ENCODE peak calls at places on chromosomes 6 and 20, in eight cellular contexts. One of them, this sample, is unnamed.

GRCh38 chr6:169975701-169976100 is 224.3 kb downstream of the ERMARD start:
- DNase-seq in GM12878: no peak
- DNase-seq in HCT116: no peak
- DNase-seq in SK-N-SH: no peak
- DNase-seq in GM23338: no peak
- DNase-seq in HL-60: no peak
- DNase-seq in K562: no peak
- DNase-seq in HepG2: no peak
- DNase-seq in this sample: no peak

GRCh38 chr20:53148764-53149163 is 176.6 kb downstream of the TSHZ2 start:
- DNase-seq in GM12878: no peak
- DNase-seq in HCT116: no peak
- DNase-seq in SK-N-SH: no peak
- DNase-seq in GM23338: no peak
- DNase-seq in HL-60: no peak
- DNase-seq in K562: no peak
- DNase-seq in HepG2: no peak
- DNase-seq in this sample: no peak

GRCh38 chr6:163187201-163187600 is 227.3 kb upstream of the QKI start:
- DNase-seq in GM12878: no peak
- DNase-seq in HCT116: no peak
- DNase-seq in SK-N-SH: no peak
- DNase-seq in GM23338: no peak
- DNase-seq in HL-60: no peak
- DNase-seq in K562: no peak
- DNase-seq in HepG2: no peak
- DNase-seq in this sample: no peak

GRCh38 chr20:47220161-47220582 is 136.3 kb downstream of the ZMYND8 start:
- DNase-seq in GM12878: no peak
- DNase-seq in HCT116: peak; percentile 10
- DNase-seq in SK-N-SH: peak; percentile 61
- DNase-seq in GM23338: peak; percentile 85
- DNase-seq in HL-60: no peak
- DNase-seq in K562: peak; percentile 41
- DNase-seq in HepG2: peak; percentile 61
- DNase-seq in this sample: no peak

GRCh38 chr6:144661101-144661806 is 376.1 kb downstream of the UTRN start:
- DNase-seq in GM12878: no peak
- DNase-seq in HCT116: no peak
- DNase-seq in SK-N-SH: no peak
- DNase-seq in GM23338: peak; percentile 78
- DNase-seq in HL-60: no peak
- DNase-seq in K562: no peak
- DNase-seq in HepG2: peak; percentile 93
- DNase-seq in this sample: no peak

GRCh38 chr6:52577778-52578473 is 1.1 kb upstream of the TRAM2 start:
- DNase-seq in GM12878: no peak
- DNase-seq in HCT116: no peak
- DNase-seq in SK-N-SH: no peak
- DNase-seq in GM23338: no peak
- DNase-seq in HL-60: no peak
- DNase-seq in K562: no peak
- DNase-seq in HepG2: no peak
- DNase-seq in this sample: no peak

GRCh38 chr6:111175135-111175534 is 87.8 kb downstream of the SLC16A10 start:
- DNase-seq in GM12878: no peak
- DNase-seq in HCT116: no peak
- DNase-seq in SK-N-SH: no peak
- DNase-seq in GM23338: no peak
- DNase-seq in HL-60: no peak
- DNase-seq in K562: no peak
- DNase-seq in HepG2: no peak
- DNase-seq in this sample: no peak

GRCh38 chr6:73079978-73080377 is 145.3 kb downstream of the KHDC1L start:
- DNase-seq in GM12878: peak; percentile 33
- DNase-seq in HCT116: no peak
- DNase-seq in SK-N-SH: no peak
- DNase-seq in GM23338: no peak
- DNase-seq in HL-60: no peak
- DNase-seq in K562: no peak
- DNase-seq in HepG2: no peak
- DNase-seq in this sample: peak; percentile 70

GRCh38 chr6:158066161-158066781 is 84.6 kb downstream of the SYNJ2 start:
- DNase-seq in GM12878: no peak
- DNase-seq in HCT116: no peak
- DNase-seq in SK-N-SH: no peak
- DNase-seq in GM23338: no peak
- DNase-seq in HL-60: no peak
- DNase-seq in K562: no peak
- DNase-seq in HepG2: no peak
- DNase-seq in this sample: no peak

GRCh38 chr6:12233693-12234551 is 56.2 kb upstream of the EDN1 start:
- DNase-seq in GM12878: peak; percentile 66
- DNase-seq in HCT116: peak; percentile 63
- DNase-seq in SK-N-SH: peak; percentile 52
- DNase-seq in GM23338: peak; percentile 70
- DNase-seq in HL-60: peak; percentile 35
- DNase-seq in K562: no peak
- DNase-seq in HepG2: peak; percentile 67
- DNase-seq in this sample: peak; percentile 47

GRCh38 chr6:122033564-122034181 is 365.8 kb upstream of the HSF2 start:
- DNase-seq in GM12878: no peak
- DNase-seq in HCT116: peak; percentile 49
- DNase-seq in SK-N-SH: peak; percentile 37
- DNase-seq in GM23338: peak; percentile 88
- DNase-seq in HL-60: peak; percentile 1
- DNase-seq in K562: peak; percentile 27
- DNase-seq in HepG2: peak; percentile 55
- DNase-seq in this sample: peak; percentile 60

GRCh38 chr6:149138699-149139294 is 178.7 kb upstream of the TAB2 start:
- DNase-seq in GM12878: no peak
- DNase-seq in HCT116: no peak
- DNase-seq in SK-N-SH: no peak
- DNase-seq in GM23338: peak; percentile 45
- DNase-seq in HL-60: no peak
- DNase-seq in K562: no peak
- DNase-seq in HepG2: no peak
- DNase-seq in this sample: no peak

GRCh38 chr6:128487746-128488145 is 32.7 kb downstream of the PTPRK start:
- DNase-seq in GM12878: no peak
- DNase-seq in HCT116: no peak
- DNase-seq in SK-N-SH: no peak
- DNase-seq in GM23338: no peak
- DNase-seq in HL-60: no peak
- DNase-seq in K562: no peak
- DNase-seq in HepG2: no peak
- DNase-seq in this sample: no peak

GRCh38 chr20:31934968-31935764 is 16.7 kb downstream of the PDRG1 start:
- DNase-seq in GM12878: no peak
- DNase-seq in HCT116: no peak
- DNase-seq in SK-N-SH: peak; percentile 37
- DNase-seq in GM23338: peak; percentile 94
- DNase-seq in HL-60: no peak
- DNase-seq in K562: no peak
- DNase-seq in HepG2: peak; percentile 29
- DNase-seq in this sample: no peak

DNA sequence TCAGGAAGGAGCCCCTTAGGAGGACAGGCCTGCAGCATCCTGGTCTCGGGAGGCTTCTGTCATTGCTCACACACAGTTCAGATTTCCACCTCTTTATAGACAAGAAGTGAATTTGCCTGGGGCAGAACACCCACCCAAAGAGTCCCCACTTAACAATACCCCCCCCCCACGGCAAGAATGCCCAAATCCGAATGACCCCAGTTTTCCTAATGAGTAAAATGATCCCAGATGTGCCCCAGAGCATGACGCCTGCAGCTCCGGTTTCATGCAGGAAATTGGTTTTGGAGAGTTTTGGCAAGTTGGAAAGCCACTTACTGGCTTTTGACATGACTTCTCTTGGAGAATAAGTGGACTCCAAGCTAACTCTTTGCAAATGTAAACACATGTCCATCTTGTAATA is 24.0 kb downstream of the EDN3 start:
- DNase-seq in GM12878: no peak
- DNase-seq in HCT116: no peak
- DNase-seq in SK-N-SH: no peak
- DNase-seq in GM23338: no peak
- DNase-seq in HL-60: no peak
- DNase-seq in K562: no peak
- DNase-seq in HepG2: no peak
- DNase-seq in this sample: no peak
- TF ChIP-seq REST in GM12878: no peak
- TF ChIP-seq REST in HCT116: no peak
- TF ChIP-seq REST in SK-N-SH: no peak
- TF ChIP-seq REST in GM23338: no peak
- TF ChIP-seq REST in HL-60: no peak
- TF ChIP-seq REST in K562: no peak
- TF ChIP-seq REST in HepG2: no peak
- TF ChIP-seq REST in this sample: no peak

DNA sequence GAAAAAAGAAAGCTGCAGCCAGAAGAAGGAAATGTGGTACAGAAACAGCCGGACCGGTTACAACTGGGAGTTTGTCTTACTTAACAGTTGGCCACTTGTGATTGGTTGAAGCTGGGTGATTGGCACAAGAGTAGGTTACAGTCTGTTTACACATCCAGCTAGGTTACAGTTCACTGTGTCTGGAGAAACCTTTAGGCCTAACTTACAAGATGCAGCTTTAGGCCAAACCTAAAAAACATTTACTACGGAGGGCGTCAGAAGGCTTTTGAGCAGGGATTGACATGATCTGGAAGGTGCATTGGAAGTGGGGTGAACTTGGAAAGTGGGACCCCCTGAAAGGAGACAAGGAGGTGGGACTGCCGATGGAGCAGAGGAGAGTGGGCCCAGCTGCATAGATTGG is 122.3 kb downstream of the BANF2 start:
- DNase-seq in GM12878: no peak
- DNase-seq in HCT116: no peak
- DNase-seq in SK-N-SH: no peak
- DNase-seq in GM23338: no peak
- DNase-seq in HL-60: no peak
- DNase-seq in K562: no peak
- DNase-seq in HepG2: peak; percentile 87
- DNase-seq in this sample: no peak
- TF ChIP-seq CTCF in GM12878: no peak
- TF ChIP-seq CTCF in HCT116: no peak
- TF ChIP-seq CTCF in SK-N-SH: no peak
- TF ChIP-seq CTCF in GM23338: no peak
- TF ChIP-seq CTCF in HL-60: no peak
- TF ChIP-seq CTCF in K562: no peak
- TF ChIP-seq CTCF in HepG2: no peak
- TF ChIP-seq CTCF in this sample: no peak

DNA sequence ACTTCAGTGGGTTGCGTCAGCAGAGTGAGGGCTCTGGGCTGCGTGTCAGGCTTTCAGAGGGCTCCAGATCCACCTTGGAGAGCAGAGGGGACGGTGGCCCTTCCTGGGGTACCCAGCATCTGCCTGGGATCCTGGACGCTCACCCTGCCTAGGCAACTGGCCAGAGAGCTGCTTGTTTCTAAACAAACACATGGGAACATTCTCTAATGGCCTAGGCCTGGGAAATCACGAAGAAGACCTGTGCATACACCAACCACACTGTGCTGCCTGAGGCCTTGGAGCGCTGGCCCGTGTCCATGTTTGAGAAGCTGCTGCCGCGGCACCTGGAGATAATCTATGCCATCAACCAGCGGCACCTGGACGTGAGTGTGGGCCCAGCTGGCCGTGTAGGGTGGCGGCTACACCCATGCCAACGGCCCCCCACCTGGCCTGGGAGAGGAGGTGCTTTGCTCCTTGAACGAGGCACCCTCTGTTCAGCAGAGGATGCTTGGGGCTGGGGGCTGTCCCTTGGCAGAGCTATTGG is 32.2 kb downstream of the PYGB start:
- DNase-seq in GM12878: no peak
- DNase-seq in HCT116: no peak
- DNase-seq in SK-N-SH: peak; percentile 60
- DNase-seq in GM23338: no peak
- DNase-seq in HL-60: no peak
- DNase-seq in K562: no peak
- DNase-seq in HepG2: no peak
- DNase-seq in this sample: no peak
- TF ChIP-seq POLR2AphosphoS5 in GM12878: no peak
- TF ChIP-seq POLR2AphosphoS5 in HCT116: no peak
- TF ChIP-seq POLR2AphosphoS5 in SK-N-SH: no peak
- TF ChIP-seq POLR2AphosphoS5 in GM23338: no peak
- TF ChIP-seq POLR2AphosphoS5 in HL-60: no peak
- TF ChIP-seq POLR2AphosphoS5 in K562: no peak
- TF ChIP-seq POLR2AphosphoS5 in HepG2: no peak
- TF ChIP-seq POLR2AphosphoS5 in this sample: no peak

GRCh38 chr6:22133352-22133751 is 163.5 kb downstream of the PRL start:
- DNase-seq in GM12878: no peak
- DNase-seq in HCT116: no peak
- DNase-seq in SK-N-SH: no peak
- DNase-seq in GM23338: no peak
- DNase-seq in HL-60: no peak
- DNase-seq in K562: no peak
- DNase-seq in HepG2: no peak
- DNase-seq in this sample: no peak

GRCh38 chr6:22134308-22134707 is 162.5 kb downstream of the PRL start:
- DNase-seq in GM12878: no peak
- DNase-seq in HCT116: no peak
- DNase-seq in SK-N-SH: no peak
- DNase-seq in GM23338: no peak
- DNase-seq in HL-60: no peak
- DNase-seq in K562: no peak
- DNase-seq in HepG2: no peak
- DNase-seq in this sample: no peak

GRCh38 chr6:22132662-22133061 is 164.2 kb downstream of the PRL start:
- DNase-seq in GM12878: no peak
- DNase-seq in HCT116: no peak
- DNase-seq in SK-N-SH: no peak
- DNase-seq in GM23338: no peak
- DNase-seq in HL-60: no peak
- DNase-seq in K562: no peak
- DNase-seq in HepG2: no peak
- DNase-seq in this sample: no peak

GRCh38 chr6:22129751-22130150 is 167.1 kb downstream of the PRL start:
- DNase-seq in GM12878: no peak
- DNase-seq in HCT116: no peak
- DNase-seq in SK-N-SH: no peak
- DNase-seq in GM23338: no peak
- DNase-seq in HL-60: no peak
- DNase-seq in K562: no peak
- DNase-seq in HepG2: no peak
- DNase-seq in this sample: no peak

DNA sequence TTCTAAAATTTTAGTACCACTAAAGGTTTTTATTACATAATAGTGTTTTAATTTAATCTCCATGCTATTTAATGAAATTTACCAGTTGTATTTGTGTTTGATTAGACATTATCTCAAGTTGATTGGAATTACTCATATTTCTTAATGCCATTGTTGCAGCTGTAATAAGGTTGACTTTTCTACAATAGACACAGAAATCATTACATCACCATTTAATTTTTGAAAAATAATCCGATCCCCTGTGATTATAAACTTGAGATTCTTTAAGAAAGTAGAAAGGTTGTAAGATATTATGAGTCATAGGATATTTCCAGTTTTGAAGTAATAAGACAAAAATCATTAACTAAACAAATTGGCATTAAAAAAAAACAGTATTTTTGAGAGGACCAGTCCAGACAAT is 161.4 kb downstream of the PRL start:
- DNase-seq in GM12878: no peak
- DNase-seq in HCT116: no peak
- DNase-seq in SK-N-SH: no peak
- DNase-seq in GM23338: no peak
- DNase-seq in HL-60: no peak
- DNase-seq in K562: no peak
- DNase-seq in HepG2: no peak
- DNase-seq in this sample: no peak
- TF ChIP-seq REST in GM12878: no peak
- TF ChIP-seq REST in HCT116: no peak
- TF ChIP-seq REST in SK-N-SH: no peak
- TF ChIP-seq REST in GM23338: no peak
- TF ChIP-seq REST in HL-60: no peak
- TF ChIP-seq REST in K562: no peak
- TF ChIP-seq REST in HepG2: no peak
- TF ChIP-seq REST in this sample: no peak